ENCODE peak calls at places on chromosomes 16 and 17, in five cellular contexts. One of them, this sample, is unnamed.

GRCh38 chr17:10622610-10623485 is 34.3 kb downstream of the MYH3 start:
- DNase-seq in BE2C: no peak
- DNase-seq in IMR-90: no peak
- DNase-seq in PC-9: no peak
- DNase-seq in brain microvascular endothelial cell: no peak
- DNase-seq in this sample: no peak

GRCh38 chr17:32285286-32285685 is 19.7 kb downstream of the RHBDL3 start:
- DNase-seq in BE2C: no peak
- DNase-seq in IMR-90: no peak
- DNase-seq in PC-9: no peak
- DNase-seq in brain microvascular endothelial cell: no peak
- DNase-seq in this sample: no peak

GRCh38 chr16:29897333-29897732 is 2.0 kb downstream of the SEZ6L2 start:
- DNase-seq in BE2C: no peak
- DNase-seq in IMR-90: no peak
- DNase-seq in PC-9: no peak
- DNase-seq in brain microvascular endothelial cell: no peak
- DNase-seq in this sample: no peak

GRCh38 chr17:69561462-69561861 is 147.0 kb downstream of the MAP2K6 start:
- DNase-seq in BE2C: no peak
- DNase-seq in IMR-90: no peak
- DNase-seq in PC-9: no peak
- DNase-seq in brain microvascular endothelial cell: no peak
- DNase-seq in this sample: no peak

GRCh38 chr17:67111327-67111726 is 67.0 kb downstream of the CACNG1 start:
- DNase-seq in BE2C: no peak
- DNase-seq in IMR-90: no peak
- DNase-seq in PC-9: no peak
- DNase-seq in brain microvascular endothelial cell: no peak
- DNase-seq in this sample: no peak

GRCh38 chr16:14501331-14502255 is 128.5 kb downstream of the PARN start:
- DNase-seq in BE2C: peak
- DNase-seq in IMR-90: peak
- DNase-seq in PC-9: peak
- DNase-seq in brain microvascular endothelial cell: peak
- DNase-seq in this sample: peak

GRCh38 chr16:20857281-20857680 is 42.9 kb downstream of the DCUN1D3 start:
- DNase-seq in BE2C: no peak
- DNase-seq in IMR-90: no peak
- DNase-seq in PC-9: no peak
- DNase-seq in brain microvascular endothelial cell: no peak
- DNase-seq in this sample: no peak

GRCh38 chr16:67170168-67170947 is at the start of gene NOL3:
- DNase-seq in BE2C: peak
- DNase-seq in IMR-90: peak
- DNase-seq in PC-9: peak
- DNase-seq in brain microvascular endothelial cell: peak
- DNase-seq in this sample: no peak

GRCh38 chr17:27760069-27760885 is 40.1 kb downstream of the NOS2 start:
- DNase-seq in BE2C: peak
- DNase-seq in IMR-90: peak
- DNase-seq in PC-9: no peak
- DNase-seq in brain microvascular endothelial cell: peak
- DNase-seq in this sample: no peak

GRCh38 chr17:82443465-82444283 is 6.9 kb downstream of the CYBC1 start:
- DNase-seq in BE2C: no peak
- DNase-seq in IMR-90: no peak
- DNase-seq in PC-9: no peak
- DNase-seq in brain microvascular endothelial cell: no peak
- DNase-seq in this sample: no peak

GRCh38 chr16:66382171-66382965 is 15.9 kb downstream of the CDH5 start:
- DNase-seq in BE2C: no peak
- DNase-seq in IMR-90: peak
- DNase-seq in PC-9: peak
- DNase-seq in brain microvascular endothelial cell: peak
- DNase-seq in this sample: peak

GRCh38 chr17:76265624-76266243 is 586 bp downstream of the UBALD2 start:
- DNase-seq in BE2C: peak
- DNase-seq in IMR-90: peak
- DNase-seq in PC-9: no peak
- DNase-seq in brain microvascular endothelial cell: no peak
- DNase-seq in this sample: no peak

GRCh38 chr16:74064120-74064735 is 232.4 kb upstream of the PSMD7 start:
- DNase-seq in BE2C: no peak
- DNase-seq in IMR-90: peak
- DNase-seq in PC-9: no peak
- DNase-seq in brain microvascular endothelial cell: no peak
- DNase-seq in this sample: no peak
- TF ChIP-seq CTCF in BE2C: no peak
- TF ChIP-seq CTCF in IMR-90: peak
- TF ChIP-seq CTCF in PC-9: no peak
- TF ChIP-seq CTCF in brain microvascular endothelial cell: no peak
- TF ChIP-seq CTCF in this sample: no peak

DNA sequence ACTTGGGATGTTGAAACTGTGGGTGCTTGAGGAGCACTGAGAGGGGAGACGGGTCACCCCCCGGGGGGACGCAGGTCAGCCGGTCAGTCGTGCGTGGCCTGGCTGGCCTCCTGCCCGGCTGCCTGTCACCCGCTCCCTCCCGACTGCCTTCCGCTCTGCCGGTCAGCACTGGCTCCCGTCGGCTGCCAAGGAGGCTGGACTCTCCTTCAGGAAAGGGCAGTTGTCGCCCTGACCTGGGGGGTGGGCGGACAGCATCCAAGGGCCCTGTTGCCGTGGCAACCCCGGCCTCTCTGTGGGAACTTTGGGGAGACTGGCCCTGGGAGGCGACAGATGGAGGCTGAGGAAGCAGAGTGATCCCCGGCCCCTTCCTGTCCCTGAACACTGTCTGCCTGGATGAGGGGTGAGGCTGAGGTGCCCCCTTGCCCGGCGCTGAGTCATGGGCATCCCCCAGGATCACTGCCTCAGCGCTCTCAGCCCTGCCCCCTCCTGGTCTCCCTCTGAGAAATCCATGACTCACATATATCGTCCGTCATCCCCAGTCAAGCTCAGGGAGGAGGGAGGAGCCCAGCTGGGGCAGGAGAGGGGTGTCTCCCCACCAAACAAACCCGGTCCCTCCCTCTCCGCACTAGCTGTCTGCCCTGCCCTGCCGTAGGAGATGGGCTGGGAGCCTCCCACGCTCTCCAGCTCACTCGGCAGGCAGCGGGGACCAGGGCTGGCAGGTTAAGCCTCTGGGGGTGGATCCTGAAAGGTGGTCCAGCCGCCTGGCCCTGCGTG is at the start of gene ADGRG1:
- DNase-seq in BE2C: peak
- DNase-seq in IMR-90: peak
- DNase-seq in PC-9: peak
- DNase-seq in brain microvascular endothelial cell: peak
- DNase-seq in this sample: peak
- TF ChIP-seq CTCF in BE2C: peak
- TF ChIP-seq CTCF in IMR-90: peak
- TF ChIP-seq CTCF in PC-9: peak
- TF ChIP-seq CTCF in brain microvascular endothelial cell: peak
- TF ChIP-seq CTCF in this sample: peak

GRCh38 chr17:71441098-71441497 is 679.7 kb upstream of the SOX9 start:
- DNase-seq in BE2C: peak
- DNase-seq in IMR-90: peak
- DNase-seq in PC-9: no peak
- DNase-seq in brain microvascular endothelial cell: peak
- DNase-seq in this sample: peak

GRCh38 chr17:71437176-71437575 is 683.6 kb upstream of the SOX9 start:
- DNase-seq in BE2C: no peak
- DNase-seq in IMR-90: peak
- DNase-seq in PC-9: no peak
- DNase-seq in brain microvascular endothelial cell: no peak
- DNase-seq in this sample: no peak

GRCh38 chr17:71436479-71436878 is 684.3 kb upstream of the SOX9 start:
- DNase-seq in BE2C: no peak
- DNase-seq in IMR-90: no peak
- DNase-seq in PC-9: no peak
- DNase-seq in brain microvascular endothelial cell: no peak
- DNase-seq in this sample: no peak

GRCh38 chr17:71440513-71440912 is 680.3 kb upstream of the SOX9 start:
- DNase-seq in BE2C: no peak
- DNase-seq in IMR-90: peak
- DNase-seq in PC-9: no peak
- DNase-seq in brain microvascular endothelial cell: no peak
- DNase-seq in this sample: no peak

DNA sequence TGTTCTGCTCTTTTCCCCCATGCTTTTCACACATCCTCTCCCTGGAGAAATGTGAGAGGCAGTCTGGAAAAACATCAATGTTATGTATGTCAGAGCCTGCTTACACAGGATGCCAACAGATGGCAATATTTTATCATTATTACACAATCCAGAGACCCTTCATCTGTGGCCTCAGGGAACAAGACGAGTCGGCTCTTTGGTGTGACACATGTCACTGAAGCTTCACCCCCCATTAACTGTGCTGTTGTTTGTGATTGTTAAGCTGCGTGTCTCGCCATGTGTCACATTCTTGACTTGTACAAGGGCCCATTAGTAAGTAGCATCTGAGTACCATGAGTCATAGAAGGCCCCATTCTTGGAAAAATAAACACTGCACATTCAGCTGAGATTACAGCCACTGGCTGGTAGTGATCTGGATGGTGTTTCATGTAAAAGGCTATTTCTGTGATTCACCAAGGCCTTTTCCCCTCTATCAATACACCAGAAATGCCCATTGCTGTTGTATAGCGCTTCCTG is 682.1 kb upstream of the SOX9 start:
- DNase-seq in BE2C: peak
- DNase-seq in IMR-90: peak
- DNase-seq in PC-9: peak
- DNase-seq in brain microvascular endothelial cell: peak
- DNase-seq in this sample: peak
- TF ChIP-seq CTCF in BE2C: peak
- TF ChIP-seq CTCF in IMR-90: peak
- TF ChIP-seq CTCF in PC-9: no peak
- TF ChIP-seq CTCF in brain microvascular endothelial cell: no peak
- TF ChIP-seq CTCF in this sample: no peak

DNA sequence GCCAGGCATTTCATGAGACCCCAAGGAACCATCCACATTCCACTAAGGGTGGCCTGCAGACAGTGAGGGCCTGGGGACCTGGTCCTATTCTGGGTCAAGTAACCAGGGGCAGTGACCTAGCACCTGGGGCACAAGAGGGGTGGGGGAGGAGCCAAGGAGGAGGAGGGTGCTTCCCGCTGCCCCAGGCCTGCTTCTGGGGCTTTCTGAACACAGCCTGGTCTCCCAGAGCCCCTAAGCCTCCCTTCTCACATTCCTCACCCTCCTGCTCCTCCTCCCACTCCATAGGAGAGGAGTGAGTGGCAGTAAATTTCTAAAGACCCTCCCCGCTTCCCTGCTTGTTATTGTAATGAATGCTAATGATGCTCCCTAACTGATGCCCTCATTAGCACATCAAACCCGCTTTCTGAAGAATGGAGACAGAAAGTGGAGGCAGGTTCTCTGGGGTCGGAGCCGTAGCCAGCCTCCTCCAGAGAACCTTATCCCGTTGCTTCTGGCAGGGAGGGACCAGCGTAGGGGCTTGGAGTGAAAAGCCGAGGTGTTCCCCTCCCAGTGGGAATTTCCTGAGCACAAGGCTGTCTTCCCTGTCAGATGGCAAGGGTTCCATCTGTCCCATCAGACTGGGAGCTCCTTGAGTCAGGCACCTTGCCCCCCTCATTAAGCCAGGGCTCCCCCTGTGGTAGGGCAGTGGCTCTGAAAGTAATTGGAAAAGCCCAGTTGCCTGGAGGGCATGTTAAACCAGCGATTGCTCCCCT is 3.7 kb upstream of the SRCIN1 start:
- DNase-seq in BE2C: no peak
- DNase-seq in IMR-90: no peak
- DNase-seq in PC-9: no peak
- DNase-seq in brain microvascular endothelial cell: no peak
- DNase-seq in this sample: no peak
- TF ChIP-seq CTCF in BE2C: no peak
- TF ChIP-seq CTCF in IMR-90: no peak
- TF ChIP-seq CTCF in PC-9: no peak
- TF ChIP-seq CTCF in brain microvascular endothelial cell: peak
- TF ChIP-seq CTCF in this sample: peak

GRCh38 chr17:39782481-39782880 is 44.7 kb downstream of the GRB7 start:
- DNase-seq in BE2C: no peak
- DNase-seq in IMR-90: peak
- DNase-seq in PC-9: peak
- DNase-seq in brain microvascular endothelial cell: peak
- DNase-seq in this sample: no peak
- TF ChIP-seq CTCF in BE2C: no peak
- TF ChIP-seq CTCF in IMR-90: no peak
- TF ChIP-seq CTCF in PC-9: no peak
- TF ChIP-seq CTCF in brain microvascular endothelial cell: no peak
- TF ChIP-seq CTCF in this sample: no peak

GRCh38 chr17:36946726-36947091 is 2.0 kb upstream of the AATF start:
- DNase-seq in BE2C: no peak
- DNase-seq in IMR-90: no peak
- DNase-seq in PC-9: no peak
- DNase-seq in brain microvascular endothelial cell: no peak
- DNase-seq in this sample: no peak

GRCh38 chr17:36948717-36949460 is at the start of gene AATF:
- DNase-seq in BE2C: peak
- DNase-seq in IMR-90: peak
- DNase-seq in PC-9: peak
- DNase-seq in brain microvascular endothelial cell: peak
- DNase-seq in this sample: peak

GRCh38 chr17:36950027-36950426 is 1.3 kb downstream of the AATF start:
- DNase-seq in BE2C: no peak
- DNase-seq in IMR-90: no peak
- DNase-seq in PC-9: no peak
- DNase-seq in brain microvascular endothelial cell: no peak
- DNase-seq in this sample: no peak

GRCh38 chr17:36949461-36949927 is 740 bp downstream of the AATF start:
- DNase-seq in BE2C: no peak
- DNase-seq in IMR-90: peak
- DNase-seq in PC-9: no peak
- DNase-seq in brain microvascular endothelial cell: no peak
- DNase-seq in this sample: peak

DNA sequence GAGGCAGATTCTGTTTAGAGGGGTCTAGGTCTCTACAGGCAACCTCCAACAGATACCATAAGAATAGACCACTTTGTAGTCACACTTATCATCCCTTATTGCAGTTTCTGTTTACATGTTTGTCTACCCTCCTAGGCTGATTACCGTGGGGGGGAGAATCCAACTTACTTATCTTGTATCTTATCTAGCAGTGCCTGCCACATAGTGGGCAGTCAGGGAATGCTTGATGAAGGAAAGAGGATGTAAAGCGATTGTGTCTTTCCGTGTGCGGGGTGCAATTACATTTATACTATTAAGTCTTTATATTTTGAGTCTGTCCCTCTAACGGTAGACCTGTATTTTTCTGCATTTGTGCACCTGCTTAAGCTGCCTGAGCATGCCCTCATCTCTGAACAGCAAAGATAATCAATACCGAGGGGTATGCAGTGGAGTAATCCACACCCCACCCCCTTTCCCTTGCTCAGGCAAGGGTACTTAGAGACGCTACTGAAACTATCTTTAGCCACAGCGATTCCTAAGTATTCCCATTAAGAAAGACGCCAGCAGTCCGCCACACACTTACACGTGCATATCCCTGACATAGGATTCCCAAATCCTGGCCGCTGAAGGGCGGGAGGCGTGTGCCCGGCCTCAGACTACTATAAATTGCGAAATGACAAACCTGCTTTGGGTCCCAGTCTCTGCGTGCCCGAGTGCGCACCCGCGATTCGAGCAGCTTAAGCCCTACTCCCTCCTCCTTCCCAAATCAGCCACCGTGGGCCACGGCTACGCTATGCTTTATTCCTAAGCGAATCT is 635 bp upstream of the AATF start:
- DNase-seq in BE2C: no peak
- DNase-seq in IMR-90: no peak
- DNase-seq in PC-9: no peak
- DNase-seq in brain microvascular endothelial cell: peak
- DNase-seq in this sample: no peak
- TF ChIP-seq CTCF in BE2C: no peak
- TF ChIP-seq CTCF in IMR-90: no peak
- TF ChIP-seq CTCF in PC-9: no peak
- TF ChIP-seq CTCF in brain microvascular endothelial cell: no peak
- TF ChIP-seq CTCF in this sample: no peak

This sample was measured in retinal pigment epithelial cell.